ENCODE peak calls at places on chromosomes 12 and 14, in four cellular contexts. Q, B, H and I are unnamed samples.

GRCh38 chr14:76311410-76311758 is 64.6 kb upstream of the ESRRB start:
- DNase-seq in Q (no peak), B (no peak), H (no peak), I (no peak)

GRCh38 chr12:67811437-67812361 is 163.2 kb downstream of the DYRK2 start:
- DNase-seq in Q (no peak), B (no peak), H (no peak), I (no peak)

GRCh38 chr12:82176016-82176415 is 182.2 kb downstream of the CCDC59 start:
- DNase-seq in Q (no peak), B (no peak), H (no peak), I (no peak)

GRCh38 chr14:39267592-39268112 is 33.9 kb downstream of the MIA2 start:
- DNase-seq in Q (no peak), B (peak), H (no peak), I (no peak)

GRCh38 chr12:62247242-62247641 is 13.0 kb upstream of the USP15 start:
- DNase-seq in Q (no peak), B (no peak), H (no peak), I (no peak)

GRCh38 chr12:98498635-98499034 is 16.8 kb upstream of the TMPO start:
- DNase-seq in Q (no peak), B (no peak), H (no peak), I (no peak)

GRCh38 chr12:96879301-96879700 is 27.8 kb upstream of the NEDD1 start:
- DNase-seq in Q (no peak), B (no peak), H (no peak), I (no peak)

GRCh38 chr12:15808250-15808971 is 19.2 kb upstream of the EPS8 start:
- DNase-seq in Q (no peak), B (no peak), H (no peak), I (no peak)

GRCh38 chr14:34650786-34651584 is 21.0 kb upstream of the SNX6 start:
- DNase-seq in Q (no peak), B (no peak), H (no peak), I (no peak)

GRCh38 chr12:27161458-27162228 is 79.3 kb upstream of the C12orf71 start:
- DNase-seq in Q (no peak), B (no peak), H (peak), I (no peak)

GRCh38 chr14:41609704-41610183 is 3.1 kb downstream of the LRFN5 start:
- DNase-seq in Q (no peak), B (no peak), H (no peak), I (no peak)

GRCh38 chr12:132161796-132162507 is 17.7 kb downstream of the NOC4L start:
- DNase-seq in Q (no peak), B (no peak), H (no peak), I (no peak)

GRCh38 chr14:36268957-36269734 is 51.3 kb downstream of the MBIP start:
- DNase-seq in Q (no peak), B (no peak), H (no peak), I (no peak)

GRCh38 chr14:36271222-36271621 is 49.2 kb downstream of the MBIP start:
- DNase-seq in Q (no peak), B (no peak), H (no peak), I (no peak)

GRCh38 chr14:36270191-36270590 is 50.2 kb downstream of the MBIP start:
- DNase-seq in Q (no peak), B (no peak), H (no peak), I (no peak)

GRCh38 chr14:36275741-36276140 is 44.7 kb downstream of the MBIP start:
- DNase-seq in Q (no peak), B (no peak), H (no peak), I (no peak)

GRCh38 chr14:36271939-36272907 is 48.2 kb downstream of the MBIP start:
- DNase-seq in Q (no peak), B (no peak), H (no peak), I (no peak)
- TF ChIP-seq EZH2 in Q (no peak), B (no peak), H (no peak), I (no peak)

GRCh38 chr12:1006255-1006654 is 15.2 kb downstream of the ERC1 start:
- DNase-seq in Q (no peak), B (no peak), H (no peak), I (no peak)

GRCh38 chr12:1007276-1007675 is 16.3 kb downstream of the ERC1 start:
- DNase-seq in Q (no peak), B (no peak), H (no peak), I (no peak)

GRCh38 chr12:1003600-1004271 is 12.7 kb downstream of the ERC1 start:
- DNase-seq in Q (no peak), B (peak), H (no peak), I (no peak)

GRCh38 chr12:1011091-1011490 is 20.1 kb downstream of the ERC1 start:
- DNase-seq in Q (no peak), B (no peak), H (no peak), I (no peak)

GRCh38 chr12:1007994-1008393 is 17.0 kb downstream of the ERC1 start:
- DNase-seq in Q (no peak), B (no peak), H (no peak), I (no peak)
- TF ChIP-seq HDAC2 in Q (no peak), B (no peak), H (no peak), I (no peak)

GRCh38 chr14:37596790-37597189 is 1.4 kb downstream of the TTC6 start:
- DNase-seq in Q (no peak), B (no peak), H (no peak), I (no peak)

GRCh38 chr14:37595809-37596595 is 573 bp downstream of the TTC6 start:
- DNase-seq in Q (peak), B (peak), H (no peak), I (peak)

GRCh38 chr14:37594238-37594915 is 672 bp downstream of the FOXA1 start:
- DNase-seq in Q (peak), B (peak), H (no peak), I (no peak)

GRCh38 chr14:37593496-37594237 is 1.4 kb downstream of the FOXA1 start:
- DNase-seq in Q (no peak), B (no peak), H (no peak), I (no peak)

DNA sequence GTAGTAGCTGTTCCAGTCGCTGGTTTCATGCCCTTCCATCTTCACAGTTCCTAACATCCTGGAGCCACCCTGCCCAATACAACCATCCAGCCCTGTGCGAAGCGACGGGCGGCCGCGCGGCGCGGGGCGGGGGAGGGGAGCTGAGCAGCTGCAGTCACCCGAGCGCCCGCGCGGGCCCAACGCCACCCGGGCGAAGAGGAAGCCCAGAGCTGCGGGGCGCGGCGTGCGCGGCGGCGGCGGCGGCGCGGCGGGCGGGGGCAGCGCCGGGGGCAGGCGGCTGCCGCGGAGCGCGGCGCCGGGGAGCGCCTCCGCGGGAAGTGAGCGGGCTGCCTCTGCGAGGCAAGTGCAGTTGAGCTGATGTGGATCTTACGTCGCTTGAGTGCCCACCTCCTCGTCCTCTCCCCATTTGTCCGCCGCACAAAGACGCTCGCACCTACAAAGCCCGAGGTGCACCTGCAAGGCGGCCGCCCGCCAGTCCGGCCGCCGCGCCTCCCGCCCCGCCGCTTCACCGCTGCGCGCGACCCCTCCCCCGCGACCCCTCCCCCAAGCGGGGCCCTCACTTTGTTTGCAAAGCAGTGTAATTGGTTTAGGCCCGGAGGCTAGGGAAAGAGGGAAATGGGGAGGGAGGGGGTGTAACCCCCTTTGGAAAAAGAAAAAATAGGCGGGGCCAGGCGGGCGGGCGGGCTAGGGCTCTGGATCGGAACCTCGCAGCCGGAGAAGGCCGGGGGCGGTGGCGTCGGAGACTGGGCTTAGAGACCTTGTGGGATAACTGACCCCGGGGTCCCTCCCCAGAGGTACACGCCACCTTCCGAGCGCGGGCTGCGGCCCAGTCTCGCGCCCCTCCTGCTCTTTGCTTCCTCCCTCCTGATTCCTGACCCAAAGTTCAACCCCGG is at the start of the genes FOXA1 and TTC6:
- DNase-seq in Q (peak), B (peak), H (no peak), I (no peak)
- TF ChIP-seq EZH2 in Q (no peak), B (no peak), H (no peak), I (no peak)

GRCh38 chr12:56188116-56188785 is 1.0 kb downstream of the SMARCC2 start:
- DNase-seq in Q (no peak), B (no peak), H (no peak), I (no peak)
- TF ChIP-seq HDAC2 in Q (no peak), B (no peak), H (no peak), I (no peak)

DNA sequence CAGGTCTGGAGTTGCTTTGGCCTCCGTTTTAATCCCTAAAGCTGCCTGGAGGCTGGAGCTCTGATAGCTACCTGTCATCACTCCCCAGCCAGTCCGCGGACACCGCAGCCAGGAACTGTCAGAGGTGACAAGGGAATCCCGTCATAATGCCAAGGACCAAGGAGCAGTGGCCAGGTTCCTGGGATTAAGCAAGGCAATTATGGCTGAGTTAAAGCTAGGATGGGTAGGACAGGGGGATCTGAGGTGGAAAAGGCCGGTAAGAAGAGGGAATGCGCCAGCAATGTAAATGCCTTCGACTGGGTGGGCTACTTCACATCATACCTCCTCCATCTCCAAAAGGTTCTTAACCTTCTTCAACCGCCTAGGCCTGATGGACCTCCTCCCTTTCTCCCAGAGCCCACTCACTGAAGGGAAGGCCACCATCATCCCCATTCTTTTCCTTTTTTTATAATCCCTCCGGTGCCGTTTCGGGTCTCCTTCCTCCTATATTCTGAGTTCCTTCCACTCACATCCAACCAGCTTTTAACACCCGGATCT is 1.9 kb downstream of the PPP1R3E start:
- DNase-seq in Q (no peak), B (peak), H (no peak), I (no peak)
- TF ChIP-seq EZH2 in Q (no peak), B (no peak), H (no peak), I (no peak)

GRCh38 chr12:54941659-54942058 is 42.9 kb downstream of the TESPA1 start:
- DNase-seq in Q (no peak), B (no peak), H (no peak), I (no peak)
- TF ChIP-seq HDAC2 in Q (no peak), B (no peak), H (no peak), I (no peak)

GRCh38 chr14:37586783-37587428 is 8.1 kb downstream of the FOXA1 start:
- DNase-seq in Q (no peak), B (no peak), H (no peak), I (no peak)
- TF ChIP-seq EZH2 in Q (no peak), B (no peak), H (no peak), I (no peak)

GRCh38 chr12:72476301-72476700 is 204.1 kb downstream of the TRHDE start:
- DNase-seq in Q (no peak), B (no peak), H (no peak), I (no peak)

GRCh38 chr12:72467985-72468384 is 195.8 kb downstream of the TRHDE start:
- DNase-seq in Q (no peak), B (no peak), H (no peak), I (no peak)

GRCh38 chr12:72468505-72468904 is 196.3 kb downstream of the TRHDE start:
- DNase-seq in Q (no peak), B (no peak), H (no peak), I (no peak)

GRCh38 chr12:72472350-72472749 is 200.2 kb downstream of the TRHDE start:
- DNase-seq in Q (no peak), B (no peak), H (no peak), I (no peak)

DNA sequence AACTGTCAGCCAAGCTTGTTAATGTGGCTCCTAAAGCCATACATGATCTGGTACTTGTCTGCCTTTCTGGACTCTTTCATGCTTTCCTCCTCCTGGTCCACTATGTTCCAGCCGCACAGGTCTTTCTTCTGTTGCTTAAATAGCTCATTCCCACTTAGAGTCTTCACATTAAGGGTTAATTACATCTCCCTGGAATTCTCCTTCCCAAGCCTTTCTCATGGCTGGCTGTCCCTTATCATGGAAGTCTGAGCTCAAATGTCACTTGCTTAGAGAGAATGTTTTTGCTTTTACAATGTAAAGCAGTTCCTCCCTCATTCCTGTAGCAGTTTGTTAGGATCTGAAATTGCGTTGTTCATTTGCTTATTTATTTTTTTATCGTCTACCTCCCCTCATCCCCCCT is 199.6 kb downstream of the TRHDE start:
- DNase-seq in Q (no peak), B (no peak), H (no peak), I (no peak)
- TF ChIP-seq HDAC2 in Q (no peak), B (no peak), H (no peak), I (no peak)